ENCODE peak calls at places on chromosomes 3 and 15, in eight cellular contexts. C is stimulated activated CD8-positive, alpha-beta memory T cell treated with anti-CD3 and anti-CD28 coated beads, Interleukin-15, amount 100 ng/mL, for 24 hours; S is fibroblast of mammary gland; B is stimulated activated CD4-positive, alpha-beta T cell treated with anti-CD3 and anti-CD28 coated beads, Interleukin-1b, Interleukin-23, amount 100 ng/mL, for 4 hours; Z is activated CD8-positive, alpha-beta memory T cell treated with anti-CD3 and anti-CD28 coated beads for 4 hours; A is left cardiac atrium; D is foreskin melanocyte; R is endothelial cell. Q is an unnamed sample.

GRCh38 chr15:91867581-91868026 is 14.1 kb downstream of the SLCO3A1 start:
- DNase-seq in B (no peak), S (peak; percentile 96), Z (no peak), A (peak; percentile 82), D (no peak), R (no peak), C (no peak), Q (no peak)

GRCh38 chr3:184491867-184492615 is 69.5 kb upstream of the EPHB3 start:
- DNase-seq in R (no peak), Z (no peak), S (no peak), B (no peak), C (no peak), A (peak; percentile 60), D (no peak), Q (no peak)

GRCh38 chr3:158456114-158456513 is 114.9 kb upstream of the MLF1 start:
- DNase-seq in B (no peak), A (no peak), C (no peak), R (no peak), S (no peak), Z (no peak), D (no peak), Q (no peak)

GRCh38 chr3:110933786-110934415 is 137.7 kb upstream of the NECTIN3 start:
- DNase-seq in B (no peak), D (no peak), S (peak; percentile 65), R (no peak), A (no peak), C (no peak), Z (no peak), Q (no peak)

GRCh38 chr3:13662238-13662847 is 113.4 kb downstream of the FBLN2 start:
- DNase-seq in R (no peak), Z (no peak), A (no peak), D (no peak), B (no peak), S (no peak), C (no peak), Q (no peak)

GRCh38 chr15:60128000-60128376 is 123.9 kb downstream of the FOXB1 start:
- DNase-seq in S (peak; percentile 33), B (no peak), A (no peak), D (peak; percentile 20), R (no peak), Z (no peak), C (no peak), Q (no peak)

GRCh38 chr3:79657076-79657475 is 110.7 kb downstream of the ROBO1 start:
- DNase-seq in Z (no peak), A (no peak), R (no peak), S (no peak), B (no peak), C (no peak), D (no peak), Q (no peak)

GRCh38 chr15:75342221-75342620 is 4.6 kb upstream of the NEIL1 start:
- DNase-seq in C (no peak), A (no peak), R (no peak), S (no peak), B (no peak), Z (no peak), D (no peak), Q (no peak)

GRCh38 chr15:61169904-61170695 is 59.0 kb downstream of the RORA start:
- DNase-seq in Z (no peak), R (no peak), D (no peak), B (no peak), A (no peak), C (no peak), S (no peak), Q (no peak)

GRCh38 chr3:43087249-43087776 is 18.6 kb downstream of the POMGNT2 start:
- DNase-seq in A (no peak), R (no peak), D (no peak), B (no peak), Z (no peak), C (no peak), S (peak; percentile 12), Q (no peak)

GRCh38 chr3:110946810-110947209 is 124.8 kb upstream of the NECTIN3 start:
- DNase-seq in R (no peak), S (no peak), D (no peak), Z (no peak), A (no peak), C (no peak), B (no peak), Q (no peak)

GRCh38 chr15:86231864-86232801 is 152.5 kb downstream of the AGBL1 start:
- DNase-seq in S (peak; percentile 27), B (peak; percentile 1), D (peak; percentile 54), A (peak; percentile 30), R (peak; percentile 47), C (peak; percentile 1), Z (no peak), Q (no peak)

GRCh38 chr3:64674591-64675076 is 13.2 kb downstream of the ADAMTS9 start:
- DNase-seq in S (no peak), Z (no peak), B (no peak), A (no peak), C (no peak), D (no peak), R (no peak), Q (no peak)

GRCh38 chr15:66599536-66600239 is 33.9 kb upstream of the LCTL start:
- DNase-seq in B (no peak), Z (no peak), S (no peak), D (no peak), A (no peak), C (no peak), R (no peak), Q (no peak)

GRCh38 chr3:183537295-183537730 is 18.2 kb downstream of the KLHL6 start:
- DNase-seq in C (no peak), B (no peak), D (no peak), Z (no peak), A (peak; percentile 46), R (no peak), S (peak; percentile 56), Q (no peak)

GRCh38 chr3:17430574-17430973 is 311.9 kb downstream of the TBC1D5 start:
- DNase-seq in C (no peak), B (no peak), S (no peak), D (no peak), A (no peak), R (no peak), Z (no peak), Q (no peak)

GRCh38 chr3:152376351-152377183 is 107.8 kb downstream of the MBNL1 start:
- DNase-seq in A (no peak), B (no peak), S (peak; percentile 68), Z (no peak), D (no peak), C (no peak), R (no peak), Q (no peak)

GRCh38 chr15:85024509-85025336 is 43.1 kb downstream of the PDE8A start:
- DNase-seq in Z (no peak), B (no peak), D (no peak), C (no peak), S (peak; percentile 74), R (no peak), A (no peak), Q (no peak)

GRCh38 chr3:196273655-196274054 is 13.9 kb downstream of the PCYT1A start:
- DNase-seq in S (no peak), R (no peak), D (no peak), A (no peak), C (no peak), B (no peak), Z (no peak), Q (no peak)

GRCh38 chr3:94036909-94037507 is 8.6 kb upstream of the STX19 start:
- DNase-seq in Z (no peak), A (no peak), S (peak; percentile 79), B (no peak), C (no peak), R (no peak), D (peak; percentile 31), Q (no peak)

GRCh38 chr3:49616491-49616941 is 57.6 kb upstream of the APEH start:
- DNase-seq in S (peak; percentile 26), B (no peak), R (no peak), D (no peak), A (no peak), Z (no peak), C (no peak), Q (no peak)

GRCh38 chr3:182644800-182645433 is 148.4 kb upstream of the ATP11B start:
- DNase-seq in S (no peak), C (no peak), D (no peak), B (no peak), R (no peak), Z (no peak), A (no peak), Q (no peak)

GRCh38 chr15:101121511-101122090 is 130.2 kb downstream of the CHSY1 start:
- DNase-seq in D (no peak), R (peak; percentile 56), S (peak; percentile 57), A (peak; percentile 79), C (no peak), B (peak; percentile 32), Z (no peak), Q (no peak)

GRCh38 chr15:63021031-63021430 is 21.5 kb upstream of the TPM1 start:
- DNase-seq in C (no peak), R (no peak), D (peak; percentile 62), A (no peak), S (no peak), Z (no peak), B (no peak), Q (no peak)

GRCh38 chr3:106332884-106333283 is 464.1 kb upstream of the CBLB start:
- DNase-seq in B (peak; percentile 2), C (no peak), R (no peak), A (no peak), S (peak; percentile 30), D (no peak), Z (no peak), Q (no peak)

GRCh38 chr3:33277193-33277882 is at the start of gene FBXL2:
- DNase-seq in S (peak; percentile 49), D (peak; percentile 47), B (peak; percentile 11), Z (no peak), A (peak; percentile 81), R (peak; percentile 90), C (peak; percentile 13), Q (no peak)

GRCh38 chr15:52735231-52736089 is 54.7 kb downstream of the ONECUT1 start:
- DNase-seq in A (no peak), R (peak; percentile 79), D (peak; percentile 63), Z (peak; percentile 49), S (peak; percentile 81), B (no peak), C (peak; percentile 14), Q (peak; percentile 68)

GRCh38 chr15:74312445-74313007 is 54.9 kb downstream of the CYP11A1 start:
- DNase-seq in D (no peak), B (no peak), Z (no peak), A (no peak), C (no peak), R (no peak), S (no peak), Q (no peak)

GRCh38 chr3:54427951-54428871 is 305.9 kb downstream of the CACNA2D3 start:
- DNase-seq in Z (no peak), C (no peak), S (peak; percentile 71), R (peak; percentile 68), A (no peak), D (peak; percentile 33), B (peak; percentile 3), Q (no peak)

GRCh38 chr3:83039422-83039821 is 1278.0 kb upstream of the GBE1 start:
- DNase-seq in B (no peak), Z (no peak), D (no peak), S (no peak), A (no peak), R (no peak), C (no peak), Q (no peak)

GRCh38 chr15:27119695-27120266 is 148.8 kb downstream of the GABRG3 start:
- DNase-seq in D (no peak), R (no peak), C (no peak), B (no peak), Z (no peak), S (no peak), A (no peak), Q (no peak)

GRCh38 chr15:74815121-74815933 is 2.7 kb downstream of the LMAN1L start:
- DNase-seq in D (no peak), B (no peak), S (no peak), C (no peak), R (no peak), A (peak; percentile 58), Z (no peak), Q (no peak)

GRCh38 chr3:172546628-172547214 is 23.5 kb upstream of the TNFSF10 start:
- DNase-seq in C (no peak), R (no peak), D (no peak), Z (no peak), S (no peak), A (no peak), B (no peak), Q (no peak)

GRCh38 chr3:57637391-57637790 is 40.2 kb upstream of the ARF4 start:
- DNase-seq in R (no peak), Z (no peak), B (no peak), A (no peak), S (peak; percentile 28), C (no peak), D (no peak), Q (no peak)

Q was measured in central memory CD8-positive, alpha-beta T cell.